ENCODE peak calls at places on chromosome 11, in five cellular contexts. N is EL, H is cardiac fibroblast, D is Calu3, Q is fibroblast of the conjunctiva. A is an unnamed sample.

GRCh38 chr11:35563413-35564245 is 38.2 kb upstream of the PAMR1 start:
- DNase-seq in Q (no peak), D (no peak), N (peak; percentile 45), H (peak; percentile 63), A (no peak)

GRCh38 chr11:21514298-21514697 is 678.6 kb upstream of the ANO5 start:
- DNase-seq in D (peak; percentile 3), Q (no peak), N (no peak), H (no peak), A (no peak)

GRCh38 chr11:123457187-123457770 is 27.2 kb downstream of the GRAMD1B start:
- DNase-seq in H (peak; percentile 58), D (no peak), Q (no peak), N (no peak), A (no peak)

GRCh38 chr11:132653237-132653636 is 879.1 kb downstream of the OPCML start:
- DNase-seq in Q (no peak), H (no peak), D (no peak), N (no peak), A (no peak)

GRCh38 chr11:65378208-65378927 is 4.1 kb downstream of the SLC25A45 start:
- DNase-seq in Q (no peak), H (no peak), N (no peak), D (no peak), A (no peak)

GRCh38 chr11:47904048-47904447 is 55.9 kb upstream of the NUP160 start:
- DNase-seq in Q (no peak), N (peak; percentile 41), H (no peak), D (no peak), A (no peak)

GRCh38 chr11:79768343-79768742 is 327.5 kb upstream of the TENM4 start:
- DNase-seq in N (no peak), D (no peak), Q (no peak), H (no peak), A (no peak)

GRCh38 chr11:109735139-109735538 is 313.1 kb downstream of the C11orf87 start:
- DNase-seq in H (no peak), N (no peak), D (no peak), Q (no peak), A (no peak)

GRCh38 chr11:45919276-45919675 is 1.6 kb upstream of the PEX16 start:
- DNase-seq in H (no peak), N (no peak), Q (no peak), D (no peak), A (no peak)

GRCh38 chr11:64223001-64223651 is 2.9 kb downstream of the TRPT1 start:
- DNase-seq in N (no peak), H (no peak), D (no peak), Q (no peak), A (no peak)

GRCh38 chr11:68838572-68838964 is 3.1 kb downstream of the CPT1A start:
- DNase-seq in Q (no peak), N (peak; percentile 18), D (peak; percentile 11), H (peak; percentile 27), A (no peak)

GRCh38 chr11:112380464-112380863 is 119.8 kb upstream of the PLET1 start:
- DNase-seq in N (no peak), D (no peak), H (no peak), Q (no peak), A (no peak)

GRCh38 chr11:61277186-61277972 is 17.7 kb downstream of the VWCE start:
- DNase-seq in D (no peak), H (no peak), Q (no peak), N (no peak), A (no peak)

GRCh38 chr11:119928047-119928446 is 199.0 kb upstream of the NECTIN1 start:
- DNase-seq in H (no peak), D (no peak), Q (no peak), N (no peak), A (no peak)